ENCODE peak calls at places on chromosomes 7 and 10, in eight cellular contexts. Q is A549, T is tibial nerve, G is GM12878, W is transverse colon, L is suprapubic skin, R is HepG2, A is sigmoid colon. B is an unnamed sample.

GRCh38 chr10:124354411-124355382 is 64.0 kb downstream of the OAT start:
- DNase-seq in Q (peak; percentile 65), T (peak; percentile 53), G (no peak), W (peak; percentile 33), L (no peak), R (peak; percentile 75), A (no peak), B (peak; percentile 76)

GRCh38 chr7:64908358-64908757 is 5.3 kb downstream of the ZNF273 start:
- DNase-seq in Q (no peak), T (no peak), G (no peak), W (no peak), L (no peak), R (no peak), A (no peak), B (no peak)

GRCh38 chr10:30103595-30104310 is 44.4 kb upstream of the JCAD start:
- DNase-seq in Q (no peak), T (no peak), G (no peak), W (no peak), L (no peak), R (no peak), A (no peak), B (no peak)

GRCh38 chr7:130356760-130357611 is 12.4 kb downstream of the CPA5 start:
- DNase-seq in Q (peak; percentile 56), T (peak; percentile 75), G (no peak), W (peak; percentile 26), L (peak; percentile 84), R (no peak), A (peak; percentile 91), B (peak; percentile 81)

GRCh38 chr7:20786421-20786778 is 286 bp downstream of the SP8 start:
- DNase-seq in Q (no peak), T (no peak), G (no peak), W (no peak), L (no peak), R (no peak), A (no peak), B (no peak)

GRCh38 chr10:59976909-59977308 is 70.6 kb upstream of the CCDC6 start:
- DNase-seq in Q (no peak), T (no peak), G (no peak), W (no peak), L (no peak), R (no peak), A (no peak), B (no peak)

GRCh38 chr7:73307436-73307835 is 1.2 kb downstream of the NSUN5 start:
- DNase-seq in Q (no peak), T (no peak), G (no peak), W (no peak), L (no peak), R (no peak), A (peak; percentile 44), B (no peak)

GRCh38 chr10:89158446-89158845 is 48.7 kb downstream of the CH25H start:
- DNase-seq in Q (no peak), T (no peak), G (no peak), W (no peak), L (no peak), R (no peak), A (no peak), B (no peak)

GRCh38 chr7:121140790-121141189 is 152.3 kb downstream of the CPED1 start:
- DNase-seq in Q (no peak), T (no peak), G (no peak), W (no peak), L (no peak), R (no peak), A (no peak), B (no peak)

GRCh38 chr10:58305821-58306220 is 29.0 kb upstream of the UBE2D1 start:
- DNase-seq in Q (no peak), T (no peak), G (no peak), W (no peak), L (no peak), R (peak; percentile 79), A (no peak), B (no peak)

GRCh38 chr10:122374859-122375721 is 582 bp downstream of the PLEKHA1 start:
- DNase-seq in Q (peak; percentile 49), T (peak; percentile 21), G (peak; percentile 47), W (peak; percentile 71), L (peak; percentile 83), R (peak; percentile 21), A (peak; percentile 75), B (peak; percentile 64)

GRCh38 chr7:154430640-154431039 is 378.4 kb downstream of the DPP6 start:
- DNase-seq in Q (no peak), T (no peak), G (no peak), W (no peak), L (no peak), R (no peak), A (no peak), B (no peak)
- TF ChIP-seq EP300 in Q (no peak), T (no peak), G (no peak), W (no peak), L (no peak), R (no peak), A (no peak), B (no peak)

GRCh38 chr10:128714240-128714639 is 588.0 kb upstream of the MKI67 start:
- DNase-seq in Q (no peak), T (no peak), G (no peak), W (no peak), L (no peak), R (no peak), A (no peak), B (no peak)

GRCh38 chr10:128710795-128711183 is 584.6 kb upstream of the MKI67 start:
- DNase-seq in Q (no peak), T (no peak), G (no peak), W (no peak), L (no peak), R (no peak), A (no peak), B (no peak)

GRCh38 chr10:128712661-128713060 is 586.4 kb upstream of the MKI67 start:
- DNase-seq in Q (no peak), T (no peak), G (no peak), W (no peak), L (no peak), R (no peak), A (no peak), B (no peak)

GRCh38 chr10:128709975-128710794 is 584.0 kb upstream of the MKI67 start:
- DNase-seq in Q (no peak), T (no peak), G (no peak), W (no peak), L (no peak), R (no peak), A (no peak), B (no peak)

DNA sequence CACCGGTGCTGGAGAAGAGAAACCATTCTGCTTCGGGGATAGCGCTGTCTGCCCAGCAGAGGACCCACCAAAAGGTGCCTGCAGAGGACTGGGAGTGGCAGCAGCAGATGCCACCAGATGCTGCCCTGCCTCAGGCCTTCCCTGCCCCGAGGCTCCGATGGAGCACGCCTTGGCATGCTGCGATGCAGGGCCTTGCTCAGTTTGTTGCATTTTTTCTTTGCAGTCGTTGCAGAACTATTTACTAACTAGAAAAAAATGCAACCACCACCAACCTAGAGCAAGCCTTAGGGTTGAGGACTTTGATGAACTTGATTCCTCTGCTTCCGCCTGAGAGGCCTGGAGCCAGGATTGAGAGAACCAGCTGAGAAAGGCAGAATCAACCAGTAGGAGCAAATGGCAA is 585.6 kb upstream of the MKI67 start:
- DNase-seq in Q (no peak), T (no peak), G (no peak), W (no peak), L (no peak), R (no peak), A (no peak), B (no peak)
- TF ChIP-seq EP300 in Q (no peak), T (no peak), G (no peak), W (no peak), L (no peak), R (no peak), A (no peak), B (no peak)

GRCh38 chr7:47568569-47568968 is 13.3 kb downstream of the TNS3 start:
- DNase-seq in Q (no peak), T (no peak), G (no peak), W (no peak), L (no peak), R (no peak), A (no peak), B (no peak)
- TF ChIP-seq EP300 in Q (no peak), T (no peak), G (no peak), W (no peak), L (no peak), R (no peak), A (no peak), B (no peak)

GRCh38 chr10:107614939-107615665 is 450.6 kb upstream of the SORCS1 start:
- DNase-seq in Q (no peak), T (no peak), G (no peak), W (no peak), L (no peak), R (no peak), A (no peak), B (no peak)
- TF ChIP-seq EP300 in Q (no peak), T (no peak), G (no peak), W (no peak), L (no peak), R (no peak), A (no peak), B (no peak)

GRCh38 chr7:123352957-123353356 is 153.2 kb upstream of the SLC13A1 start:
- DNase-seq in Q (no peak), T (no peak), G (no peak), W (no peak), L (no peak), R (no peak), A (no peak), B (no peak)

GRCh38 chr7:123352226-123352550 is 152.4 kb upstream of the SLC13A1 start:
- DNase-seq in Q (no peak), T (no peak), G (no peak), W (no peak), L (no peak), R (no peak), A (no peak), B (no peak)

GRCh38 chr7:123351027-123351426 is 151.3 kb upstream of the SLC13A1 start:
- DNase-seq in Q (no peak), T (no peak), G (no peak), W (no peak), L (no peak), R (no peak), A (no peak), B (no peak)

GRCh38 chr7:123351506-123352225 is 151.9 kb upstream of the SLC13A1 start:
- DNase-seq in Q (no peak), T (no peak), G (no peak), W (no peak), L (no peak), R (no peak), A (no peak), B (no peak)

DNA sequence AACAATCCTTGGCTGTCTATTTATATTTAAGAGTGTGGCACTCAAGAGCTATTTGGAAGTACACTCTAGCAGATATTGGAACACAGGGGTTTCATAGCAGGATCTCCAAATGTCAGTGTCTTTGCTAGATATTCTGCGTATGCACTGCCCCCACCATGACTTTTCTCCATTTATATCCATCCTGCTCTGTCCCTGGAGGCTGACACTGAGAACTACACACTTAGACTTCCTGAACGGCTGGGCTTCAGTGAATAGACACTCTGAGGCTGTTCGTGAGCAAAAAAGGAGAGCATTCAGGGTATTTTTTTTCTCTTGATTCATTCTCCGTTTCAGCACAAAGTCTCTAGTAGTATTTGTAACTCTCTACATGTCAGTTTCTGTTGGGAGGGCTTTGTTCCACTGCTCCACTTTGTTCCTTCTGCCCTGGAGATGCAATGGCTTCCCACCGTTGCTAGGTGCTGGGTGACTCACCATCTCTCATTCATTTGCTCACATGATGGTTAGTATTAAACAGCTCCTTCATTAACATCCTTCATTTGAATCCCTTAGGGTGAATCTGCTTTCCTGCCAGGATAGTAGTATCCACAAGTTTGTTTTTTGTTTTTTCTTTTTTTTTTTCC is 155.9 kb upstream of the SLC13A1 start:
- DNase-seq in Q (no peak), T (no peak), G (no peak), W (no peak), L (no peak), R (no peak), A (no peak), B (no peak)
- TF ChIP-seq EP300 in Q (no peak), T (no peak), G (no peak), W (no peak), L (no peak), R (no peak), A (no peak), B (no peak)

B was measured in ovary.